ENCODE peak calls at places on chromosomes 6 and 20, in five cellular contexts. A is A549, E is SK-N-SH, H is upper lobe of right lung, D is transverse colon. N is an unnamed sample.
A peak's percentile ranks its signal among the peaks of the same experiment; 100 is the strongest.

GRCh38 chr6:136073216-136073615 is 176.9 kb downstream of the MTFR2 start:
- DNase-seq in A (no peak), E (no peak), H (no peak), D (no peak), N (no peak)

GRCh38 chr20:13610205-13610604 is 28.5 kb downstream of the TASP1 start:
- DNase-seq in A (peak; percentile 38), E (peak; percentile 9), H (no peak), D (no peak), N (peak; percentile 80)

GRCh38 chr6:158718431-158719126 is 68.7 kb downstream of the SYTL3 start:
- DNase-seq in A (peak; percentile 54), E (peak; percentile 59), H (no peak), D (peak; percentile 56), N (peak; percentile 93)

GRCh38 chr6:112156694-112157093 is 69.3 kb downstream of the FAM229B start:
- DNase-seq in A (no peak), E (no peak), H (no peak), D (no peak), N (no peak)

GRCh38 chr6:105675715-105676397 is 273.0 kb upstream of the PREP start:
- DNase-seq in A (peak; percentile 22), E (peak; percentile 12), H (no peak), D (no peak), N (no peak)

GRCh38 chr20:3686867-3687321 is 5.1 kb upstream of the ADAM33 start:
- DNase-seq in A (no peak), E (no peak), H (no peak), D (peak; percentile 81), N (no peak)

GRCh38 chr6:70574643-70575042 is 7.9 kb downstream of the SDHAF4 start:
- DNase-seq in A (no peak), E (no peak), H (no peak), D (no peak), N (no peak)

GRCh38 chr6:18261877-18262276 is 2.5 kb downstream of the DEK start:
- DNase-seq in A (no peak), E (no peak), H (no peak), D (no peak), N (no peak)

GRCh38 chr6:108581237-108581931 is 20.7 kb downstream of the FOXO3 start:
- DNase-seq in A (no peak), E (peak; percentile 55), H (no peak), D (no peak), N (no peak)

DNA sequence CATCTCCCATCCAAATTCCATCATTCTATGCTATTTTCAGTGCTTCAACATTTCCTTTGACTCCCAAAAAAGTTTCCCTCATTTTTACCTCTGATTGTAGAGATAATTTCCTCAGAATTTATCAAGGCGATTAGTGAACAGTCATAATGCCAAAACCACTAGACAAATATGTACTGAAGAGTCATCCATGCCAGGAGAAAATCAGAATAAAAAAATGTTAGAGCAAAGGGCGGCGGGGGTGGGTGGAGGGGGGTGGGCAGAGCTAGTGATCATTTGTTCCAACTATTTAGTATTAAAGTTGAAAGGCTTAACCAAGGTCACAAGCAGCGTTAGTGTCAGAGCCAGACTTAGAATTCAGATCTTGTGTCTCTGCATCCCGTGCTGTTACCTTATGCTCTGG is 5.3 kb upstream of the ADGRF5 start:
- DNase-seq in A (peak; percentile 0), E (no peak), H (no peak), D (no peak), N (no peak)
- H3K27ac ChIP-seq in A (peak overlapping the region; percentile 74), E (no peak overlapping the region), H (peak overlapping the region; percentile 90), D (no peak overlapping the region), N (no peak overlapping the region)

DNA sequence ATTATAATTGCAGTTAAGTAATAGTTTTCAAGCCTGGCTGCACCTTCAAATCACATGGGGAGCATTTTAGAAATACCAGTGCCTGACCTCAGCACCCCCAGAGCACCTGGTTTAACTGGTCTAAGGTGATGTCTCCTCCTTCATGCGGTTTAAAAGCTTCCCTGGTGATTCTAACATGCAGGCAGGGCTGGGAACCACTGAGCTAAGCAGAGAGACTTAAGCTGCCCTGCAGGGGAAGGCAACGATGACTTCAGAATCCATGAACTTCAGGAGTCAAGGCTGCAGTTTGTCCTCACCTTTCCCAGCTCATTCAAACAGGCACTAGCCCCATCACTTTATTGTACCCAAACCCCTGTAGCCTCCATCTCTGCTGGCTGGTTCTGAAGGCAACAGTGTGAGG is 6.1 kb upstream of the DTNBP1 start:
- DNase-seq in A (no peak), E (no peak), H (no peak), D (no peak), N (peak; percentile 61)
- TF ChIP-seq CTCF in A (no peak), E (no peak), H (no peak), D (no peak), N (no peak)

DNA sequence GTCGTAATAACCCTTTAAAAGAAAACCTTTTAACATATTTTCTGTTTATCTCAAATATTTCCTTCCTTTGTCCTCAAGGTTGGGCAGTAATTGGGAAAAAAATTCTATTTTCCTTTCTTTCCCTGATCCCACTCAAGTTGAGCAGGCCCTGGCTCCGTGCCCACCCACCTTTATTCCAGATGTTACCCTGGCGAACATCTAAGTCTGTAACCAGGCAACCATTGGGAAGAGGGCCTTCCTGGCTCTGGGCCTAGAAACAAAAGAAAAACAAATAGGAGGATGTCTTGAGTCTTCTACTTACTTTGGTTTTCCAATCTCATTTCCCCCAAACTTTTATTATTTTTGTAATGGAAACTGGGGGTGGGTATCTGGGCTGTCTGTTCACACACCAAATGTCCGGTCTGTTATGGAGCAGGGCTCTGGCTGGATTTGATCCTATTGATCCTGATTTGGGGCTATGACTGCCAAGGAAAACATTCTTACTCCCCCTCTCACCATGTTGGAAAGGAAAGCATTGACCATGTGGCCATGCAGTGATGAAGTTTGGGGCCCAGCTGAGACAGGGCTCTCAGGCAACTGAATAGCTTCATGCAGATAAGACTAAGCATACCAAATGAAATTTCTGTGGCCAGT is 744.1 kb downstream of the DHX35 start:
- DNase-seq in A (no peak), E (peak; percentile 21), H (no peak), D (no peak), N (no peak)
- H3K9me3 ChIP-seq in A (no peaks in the 10 kb centered on the region), E (no peaks in the 10 kb centered on the region), H (no peaks in the 10 kb centered on the region), D (no peaks in the 10 kb centered on the region), N (no peaks in the 10 kb centered on the region)

GRCh38 chr6:54861846-54862616 is 15.5 kb downstream of the FAM83B start:
- DNase-seq in A (no peak), E (no peak), H (no peak), D (peak; percentile 21), N (no peak)

GRCh38 chr6:54864272-54864671 is 17.7 kb downstream of the FAM83B start:
- DNase-seq in A (no peak), E (no peak), H (no peak), D (no peak), N (no peak)

GRCh38 chr6:54856137-54856536 is 9.6 kb downstream of the FAM83B start:
- DNase-seq in A (no peak), E (no peak), H (no peak), D (peak; percentile 62), N (no peak)

GRCh38 chr6:54860739-54861138 is 14.2 kb downstream of the FAM83B start:
- DNase-seq in A (no peak), E (no peak), H (no peak), D (no peak), N (no peak)

GRCh38 chr6:54860132-54860531 is 13.6 kb downstream of the FAM83B start:
- DNase-seq in A (no peak), E (no peak), H (no peak), D (no peak), N (no peak)
- H3K27ac ChIP-seq in A (no peak overlapping the region), E (no peak overlapping the region), H (no peak overlapping the region), D (peak overlapping the region; percentile 74), N (no peak overlapping the region)